ENCODE peak calls at places on chromosomes 13 and 19, in six cellular contexts. Z, C, X, L, Y and U are unnamed samples.

GRCh38 chr19:41000310-41000737 is 9.2 kb downstream of the CYP2B6 start:
- DNase-seq in Y (no peak), L (peak; percentile 44), C (peak; percentile 52), Z (no peak), X (no peak), U (no peak)

GRCh38 chr19:13094771-13095392 is 7.8 kb downstream of the LYL1 start:
- DNase-seq in C (no peak), Z (no peak), L (no peak), Y (no peak), X (no peak), U (no peak)

GRCh38 chr19:5934779-5935472 is 20.9 kb downstream of the CAPS start:
- DNase-seq in C (no peak), Y (no peak), L (no peak), X (no peak), Z (no peak), U (peak; percentile 79)

GRCh38 chr13:112705286-112705685 is 15.4 kb downstream of the ATP11A start:
- DNase-seq in L (peak; percentile 18), Z (no peak), C (no peak), X (peak; percentile 47), Y (no peak), U (no peak)

GRCh38 chr13:79593611-79594275 is 112.8 kb downstream of the NDFIP2 start:
- DNase-seq in Z (peak; percentile 73), Y (no peak), X (no peak), L (no peak), C (no peak), U (no peak)

GRCh38 chr13:51000576-51001260 is 91.1 kb downstream of the RNASEH2B start:
- DNase-seq in C (no peak), X (no peak), L (no peak), Y (peak; percentile 71), Z (peak; percentile 59), U (no peak)

GRCh38 chr19:17500447-17501198 is 10.8 kb upstream of the PGLS start:
- DNase-seq in Z (no peak), X (no peak), L (no peak), Y (no peak), C (no peak), U (no peak)

GRCh38 chr13:108733141-108733540 is 103.7 kb downstream of the MYO16 start:
- DNase-seq in X (no peak), L (no peak), Z (no peak), C (no peak), Y (no peak), U (no peak)

GRCh38 chr13:36362914-36363313 is 16.7 kb upstream of the SPART start:
- DNase-seq in Z (no peak), L (no peak), Y (no peak), X (no peak), C (no peak), U (no peak)

GRCh38 chr19:41707871-41708371 is 505 bp upstream of the CEACAM5 start:
- DNase-seq in X (no peak), Z (no peak), C (no peak), L (peak; percentile 15), Y (no peak), U (no peak)

GRCh38 chr13:95641961-95642621 is 2.4 kb downstream of the DZIP1 start:
- DNase-seq in X (peak; percentile 69), Z (no peak), L (peak; percentile 34), Y (no peak), C (peak; percentile 38), U (no peak)

GRCh38 chr19:45217193-45217956 is 27.8 kb downstream of the EXOC3L2 start:
- DNase-seq in Z (no peak), L (no peak), X (no peak), C (no peak), Y (no peak), U (no peak)

GRCh38 chr13:110109910-110110309 is 197.0 kb downstream of the COL4A1 start:
- DNase-seq in L (no peak), X (peak; percentile 92), Z (no peak), C (peak; percentile 34), Y (no peak), U (no peak)

GRCh38 chr19:18225702-18226468 is at the start of gene PDE4C:
- DNase-seq in X (peak; percentile 72), Y (no peak), C (no peak), L (no peak), Z (no peak), U (no peak)

GRCh38 chr13:68810660-68811059 is 1297.0 kb upstream of the ATXN8OS start:
- DNase-seq in C (no peak), X (no peak), Z (no peak), Y (no peak), L (no peak), U (no peak)

GRCh38 chr19:13095393-13095784 is 7.3 kb downstream of the LYL1 start:
- DNase-seq in C (no peak), Y (no peak), X (no peak), Z (no peak), L (peak; percentile 44), U (no peak)

GRCh38 chr19:2049741-2050348 is 1.2 kb downstream of the MKNK2 start:
- DNase-seq in L (peak; percentile 97), X (peak; percentile 96), Y (peak; percentile 81), Z (no peak), C (peak; percentile 93), U (no peak)

GRCh38 chr19:28553005-28553404 is 659.9 kb downstream of the UQCRFS1 start:
- DNase-seq in X (no peak), L (no peak), Z (no peak), Y (no peak), C (no peak), U (no peak)

GRCh38 chr19:39497850-39498261 is 891 bp upstream of the DLL3 start:
- DNase-seq in Y (no peak), C (peak; percentile 36), Z (no peak), X (no peak), L (no peak), U (no peak)

GRCh38 chr19:342801-343421 is 1.7 kb downstream of the MIER2 start:
- DNase-seq in C (peak; percentile 59), L (peak; percentile 75), Y (peak; percentile 78), X (peak; percentile 79), Z (no peak), U (peak; percentile 35)

GRCh38 chr19:19552811-19553210 is 14.7 kb downstream of the CILP2 start:
- DNase-seq in Z (no peak), Y (no peak), C (no peak), X (no peak), L (no peak), U (no peak)

GRCh38 chr13:99265162-99265822 is 7.1 kb upstream of the GPR18 start:
- DNase-seq in Z (no peak), Y (no peak), X (no peak), L (no peak), C (no peak), U (no peak)

GRCh38 chr13:77460195-77460594 is 75.3 kb upstream of the SCEL start:
- DNase-seq in L (peak; percentile 68), Z (no peak), X (peak; percentile 81), C (no peak), Y (peak; percentile 49), U (no peak)

GRCh38 chr19:7983995-7984837 is 21.2 kb downstream of the ELAVL1 start:
- DNase-seq in Z (no peak), X (no peak), L (no peak), C (no peak), Y (no peak), U (no peak)

GRCh38 chr19:16571283-16571682 is 932 bp downstream of the SLC35E1 start:
- DNase-seq in L (peak; percentile 53), C (no peak), X (no peak), Y (no peak), Z (no peak), U (no peak)

GRCh38 chr13:44719857-44720671 is 143.9 kb upstream of the TSC22D1 start:
- DNase-seq in C (no peak), Y (peak; percentile 19), X (no peak), L (no peak), Z (no peak), U (peak; percentile 69)

GRCh38 chr13:44715287-44716224 is 139.4 kb upstream of the TSC22D1 start:
- DNase-seq in L (no peak), C (no peak), Z (no peak), Y (peak; percentile 30), X (no peak), U (no peak)

GRCh38 chr13:44713793-44714469 is 137.8 kb upstream of the TSC22D1 start:
- DNase-seq in C (no peak), L (no peak), Y (peak; percentile 9), X (no peak), Z (peak; percentile 95), U (peak; percentile 79)

GRCh38 chr13:44718467-44718866 is 142.3 kb upstream of the TSC22D1 start:
- DNase-seq in Z (no peak), C (no peak), L (no peak), X (no peak), Y (no peak), U (no peak)
- TF ChIP-seq CTCF in Z (no peak), C (no peak), L (no peak), X (no peak), Y (no peak), U (no peak)

DNA sequence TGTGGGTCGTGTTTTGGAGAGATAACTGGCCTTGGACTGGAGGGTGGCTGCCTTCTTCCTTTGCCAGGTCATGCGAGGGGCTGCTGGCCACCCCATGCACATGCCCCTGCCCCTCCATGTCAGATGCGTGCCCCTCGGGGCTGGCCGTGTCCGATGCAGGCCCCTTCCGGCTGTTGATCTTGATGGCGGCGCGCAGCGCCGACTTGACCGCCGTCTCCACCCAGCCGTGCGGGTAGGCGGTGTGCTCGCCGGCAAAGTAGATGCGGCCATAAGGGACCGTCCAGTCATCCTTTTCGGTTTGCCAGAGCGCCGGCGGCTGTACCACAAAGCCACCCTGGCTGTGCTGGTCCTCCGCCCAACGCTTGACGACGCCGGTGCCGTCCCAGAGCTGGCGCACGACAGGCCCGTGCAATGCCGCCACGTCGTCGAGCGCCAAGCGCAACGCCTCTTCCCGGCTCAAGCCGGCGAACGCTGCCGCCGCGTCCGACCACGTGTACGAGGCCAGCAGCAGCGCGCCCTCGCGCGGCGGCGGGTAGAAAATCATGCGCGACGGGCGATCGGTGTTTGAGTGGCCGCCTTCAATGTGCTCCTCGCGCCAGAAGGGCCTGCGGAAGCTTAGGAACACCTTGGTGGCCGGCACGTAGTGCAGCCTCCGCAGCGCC is 6.9 kb downstream of the IL4I1 start:
- DNase-seq in L (peak; percentile 77), X (peak; percentile 80), C (peak; percentile 78), Z (no peak), Y (peak; percentile 74), U (no peak)
- H3K4me3 ChIP-seq in L (peak overlapping the region; percentile 52), X (peak overlapping the region; percentile 22), C (peak overlapping the region; percentile 41), Z (peak overlapping the region; percentile 12), Y (peak overlapping the region; percentile 41), U (peak overlapping the region; percentile 19)

GRCh38 chr19:32483574-32483973 is 78.0 kb downstream of the DPY19L3 start:
- DNase-seq in Y (no peak), L (no peak), Z (no peak), X (no peak), C (no peak), U (no peak)
- H3K36me3 ChIP-seq in Y (no peaks in the 10 kb centered on the region), L (peaks cover 6% of the 10 kb centered on the region), Z (no peaks in the 10 kb centered on the region), X (peaks cover 94% of the 10 kb centered on the region), C (no peaks in the 10 kb centered on the region), U (peaks cover 15% of the 10 kb centered on the region)

GRCh38 chr13:114087430-114087829 is 45.0 kb downstream of the RASA3 start:
- DNase-seq in X (peak; percentile 43), Y (no peak), L (peak; percentile 10), Z (no peak), C (no peak), U (no peak)

GRCh38 chr13:114088863-114089262 is 43.6 kb downstream of the RASA3 start:
- DNase-seq in C (no peak), Y (no peak), Z (no peak), L (no peak), X (peak; percentile 17), U (no peak)

GRCh38 chr13:114089751-114090400 is 42.5 kb downstream of the RASA3 start:
- DNase-seq in Y (no peak), X (peak; percentile 25), Z (no peak), C (no peak), L (peak; percentile 7), U (no peak)

GRCh38 chr13:114089341-114089740 is 43.1 kb downstream of the RASA3 start:
- DNase-seq in X (peak; percentile 57), Z (no peak), Y (no peak), L (peak; percentile 12), C (no peak), U (no peak)

GRCh38 chr13:114088234-114088633 is 44.2 kb downstream of the RASA3 start:
- DNase-seq in X (peak; percentile 31), C (no peak), L (no peak), Y (no peak), Z (no peak), U (no peak)
- TF ChIP-seq CTCF in X (no peak), C (no peak), L (no peak), Y (no peak), Z (no peak), U (no peak)